ENCODE peak calls at places on chromosomes 7 and 10, in nine cellular contexts. U is DND-41; Y is CD8-positive, alpha-beta T cell; G is activated T-cell treated with anti-CD3 and anti-CD28 coated beads for 24 hours; N is Right ventricle myocardium inferior; L is endothelial cell; D is NAMALWA; Z is activated CD8-positive, alpha-beta T cell treated with anti-CD3 and anti-CD28 coated beads for 36 hours; E is NCI-H460. W is an unnamed sample.

GRCh38 chr7:17302575-17303142 is 4.2 kb downstream of the AHR start:
- DNase-seq in D (no peak), N (no peak), G (no peak), Z (no peak), E (peak; percentile 70), L (no peak), U (no peak), Y (no peak), W (no peak)

GRCh38 chr7:29915481-29916215 is 74.0 kb downstream of the SCRN1 start:
- DNase-seq in Y (no peak), D (no peak), U (no peak), Z (no peak), G (no peak), N (no peak), E (no peak), L (no peak), W (no peak)

GRCh38 chr7:155201325-155202087 is 96.2 kb upstream of the INSIG1 start:
- DNase-seq in G (no peak), Y (no peak), E (no peak), U (no peak), D (no peak), Z (no peak), N (no peak), L (no peak), W (no peak)

GRCh38 chr10:88991161-88991899 is 732 bp downstream of the FAS start:
- DNase-seq in Y (peak; percentile 72), G (peak; percentile 64), U (peak; percentile 68), Z (peak; percentile 87), L (peak; percentile 47), D (peak; percentile 78), N (peak; percentile 90), E (peak; percentile 26), W (peak; percentile 81)

GRCh38 chr7:79216236-79216635 is 237.2 kb downstream of the MAGI2 start:
- DNase-seq in N (no peak), D (no peak), E (no peak), L (no peak), U (no peak), Z (no peak), G (no peak), Y (no peak), W (no peak)

GRCh38 chr7:31729195-31729804 is 42.3 kb downstream of the PPP1R17 start:
- DNase-seq in U (no peak), G (no peak), N (no peak), Y (no peak), E (no peak), D (peak; percentile 22), Z (no peak), L (no peak), W (no peak)

GRCh38 chr7:4849390-4849789 is 12.4 kb downstream of the PAPOLB start:
- DNase-seq in D (peak; percentile 62), Y (no peak), G (no peak), U (no peak), N (no peak), E (peak; percentile 66), L (no peak), Z (peak; percentile 61), W (peak; percentile 25)

GRCh38 chr10:102945989-102946388 is 27.9 kb downstream of the CNNM2 start:
- DNase-seq in Y (no peak), N (no peak), E (no peak), D (no peak), Z (no peak), U (no peak), L (no peak), G (no peak), W (no peak)

GRCh38 chr7:139358541-139359365 is 941 bp upstream of the LUC7L2 start:
- DNase-seq in L (no peak), D (peak; percentile 81), N (no peak), Y (peak; percentile 52), Z (peak; percentile 71), E (peak; percentile 65), G (peak; percentile 30), U (peak; percentile 71), W (peak; percentile 65)

GRCh38 chr10:100826983-100827818 is 81.8 kb downstream of the PAX2 start:
- DNase-seq in Y (peak; percentile 54), L (no peak), E (no peak), U (no peak), Z (peak; percentile 44), D (peak; percentile 28), N (no peak), G (no peak), W (peak; percentile 33)

GRCh38 chr7:78530351-78530750 is 731.8 kb downstream of the PHTF2 start:
- DNase-seq in E (no peak), Y (no peak), U (no peak), G (no peak), Z (no peak), L (no peak), N (no peak), D (no peak), W (no peak)

GRCh38 chr10:121831237-121831636 is 96.6 kb downstream of the ATE1 start:
- DNase-seq in Z (no peak), G (no peak), D (no peak), L (no peak), E (no peak), Y (no peak), N (no peak), U (no peak), W (no peak)

GRCh38 chr10:93413252-93413689 is 68.9 kb downstream of the MYOF start:
- DNase-seq in Y (peak; percentile 69), D (no peak), U (peak; percentile 72), L (no peak), Z (peak; percentile 39), E (no peak), N (no peak), G (no peak), W (peak; percentile 14)

GRCh38 chr7:98251251-98251843 is 685 bp downstream of the TECPR1 start:
- DNase-seq in Y (peak; percentile 77), N (no peak), E (no peak), G (peak; percentile 18), D (peak; percentile 86), Z (peak; percentile 49), L (no peak), U (peak; percentile 42), W (peak; percentile 45)

GRCh38 chr7:94368371-94368791 is 26.3 kb upstream of the COL1A2 start:
- DNase-seq in N (no peak), Y (no peak), U (no peak), G (no peak), Z (no peak), D (no peak), E (no peak), L (no peak), W (no peak)

GRCh38 chr10:130453036-130453720 is 317.0 kb downstream of the GLRX3 start:
- DNase-seq in Y (peak; percentile 25), L (no peak), N (no peak), E (no peak), Z (no peak), G (no peak), U (no peak), D (no peak), W (no peak)

GRCh38 chr10:17756557-17757208 is 4.7 kb downstream of the TMEM236 start:
- DNase-seq in U (no peak), G (no peak), E (no peak), Y (no peak), D (peak; percentile 8), N (no peak), L (no peak), Z (no peak), W (no peak)

GRCh38 chr7:41874206-41874770 is 171.4 kb upstream of the INHBA start:
- DNase-seq in N (no peak), G (no peak), E (no peak), Y (no peak), U (no peak), D (no peak), L (no peak), Z (no peak), W (no peak)

W was measured in activated CD4-positive, alpha-beta T cell treated with anti-CD3 and anti-CD28 coated beads for 48 hours.